ENCODE peak calls at places on chromosomes 1 and 21, in seven cellular contexts. P, U, K, X, S, V and B are unnamed samples.

GRCh38 chr1:16215882-16216753 is 3.7 kb upstream of the ARHGEF19 start:
- DNase-seq in K (peak), V (peak), U (peak), P (no peak), S (peak), X (peak), B (peak)

GRCh38 chr21:28590722-28591121 is 402.0 kb downstream of the LTN1 start:
- DNase-seq in V (no peak), U (no peak), S (no peak), P (no peak), K (no peak), X (no peak), B (no peak)

GRCh38 chr1:206728588-206728987 is 42.0 kb upstream of the IL19 start:
- DNase-seq in K (no peak), P (no peak), U (no peak), V (no peak), X (no peak), S (no peak), B (no peak)

GRCh38 chr1:181669209-181669608 is 185.9 kb downstream of the CACNA1E start:
- DNase-seq in P (no peak), S (no peak), V (no peak), X (no peak), K (no peak), U (peak), B (no peak)

GRCh38 chr1:81699234-81699633 is 101.5 kb upstream of the ADGRL2 start:
- DNase-seq in K (no peak), V (no peak), P (peak), U (peak), X (no peak), S (no peak), B (no peak)

GRCh38 chr1:156076609-156077429 is 5.4 kb downstream of the MEX3A start:
- DNase-seq in K (peak), U (peak), V (no peak), X (no peak), P (no peak), S (peak), B (peak)

GRCh38 chr1:19427087-19427781 is 58.1 kb downstream of the CAPZB start:
- DNase-seq in V (no peak), K (peak), S (no peak), U (peak), X (no peak), P (no peak), B (no peak)

GRCh38 chr1:44076093-44076492 is 42.5 kb upstream of the KLF17 start:
- DNase-seq in V (no peak), K (no peak), X (no peak), P (peak), U (peak), S (no peak), B (no peak)

GRCh38 chr1:222301653-222302052 is 246.3 kb downstream of the HHIPL2 start:
- DNase-seq in U (no peak), X (no peak), S (no peak), P (no peak), V (no peak), K (no peak), B (no peak)

GRCh38 chr1:182604128-182604834 is at the start of gene RGS16:
- DNase-seq in S (peak), K (peak), X (peak), V (peak), P (peak), U (peak), B (peak)

GRCh38 chr1:220511785-220512184 is 16.2 kb upstream of the MARK1 start:
- DNase-seq in X (no peak), U (no peak), S (no peak), V (no peak), P (no peak), K (no peak), B (no peak)

GRCh38 chr1:78516716-78517115 is 25.9 kb downstream of the PTGFR start:
- DNase-seq in U (no peak), K (no peak), P (no peak), V (no peak), X (no peak), S (no peak), B (no peak)

GRCh38 chr1:55252942-55253589 is 37.9 kb upstream of the USP24 start:
- DNase-seq in V (no peak), U (no peak), S (no peak), X (no peak), P (no peak), K (no peak), B (peak)

GRCh38 chr1:30879940-30880339 is 28.6 kb downstream of the SDC3 start:
- DNase-seq in P (no peak), V (no peak), X (no peak), S (no peak), K (no peak), U (no peak), B (no peak)

GRCh38 chr1:108852541-108852940 is 4.4 kb downstream of the AKNAD1 start:
- DNase-seq in K (no peak), S (no peak), U (no peak), P (no peak), X (no peak), V (no peak), B (no peak)

GRCh38 chr1:161506336-161507223 is 1.3 kb downstream of the FCGR2A start:
- DNase-seq in P (no peak), K (no peak), S (no peak), U (peak), V (peak), X (no peak), B (no peak)

GRCh38 chr1:93620169-93620840 is 61.3 kb downstream of the BCAR3 start:
- DNase-seq in P (no peak), K (no peak), V (no peak), S (no peak), X (no peak), U (peak), B (no peak)

GRCh38 chr21:39670741-39671140 is 58.0 kb downstream of the B3GALT5 start:
- DNase-seq in S (no peak), K (no peak), V (no peak), U (no peak), P (no peak), X (no peak), B (no peak)

GRCh38 chr1:115976062-115976899 is at the start of gene SLC22A15:
- DNase-seq in X (peak), P (no peak), K (peak), V (peak), S (no peak), U (peak), B (peak)

GRCh38 chr1:182127656-182128055 is 66.1 kb upstream of the ZNF648 start:
- DNase-seq in S (no peak), V (no peak), P (no peak), U (no peak), K (no peak), X (no peak), B (no peak)

GRCh38 chr1:155978325-155978972 is at the start of gene ARHGEF2:
- DNase-seq in P (no peak), S (peak), V (peak), K (peak), U (peak), X (peak), B (peak)

GRCh38 chr1:247435026-247435770 is 19.2 kb downstream of the NLRP3 start:
- DNase-seq in X (no peak), S (no peak), U (no peak), V (no peak), K (no peak), P (no peak), B (peak)

GRCh38 chr1:175978926-175979325 is 228.2 kb downstream of the COP1 start:
- DNase-seq in V (no peak), U (peak), K (no peak), X (no peak), S (no peak), P (no peak), B (no peak)

GRCh38 chr1:55474168-55474786 is 259.1 kb upstream of the USP24 start:
- DNase-seq in S (no peak), K (no peak), X (no peak), U (peak), P (no peak), V (no peak), B (no peak)

GRCh38 chr1:229661897-229662296 is 35.9 kb downstream of the URB2 start:
- DNase-seq in X (no peak), S (no peak), K (peak), V (no peak), P (no peak), U (no peak), B (no peak)

GRCh38 chr1:90964444-90965035 is 57.3 kb downstream of the ZNF644 start:
- DNase-seq in U (peak), X (no peak), P (no peak), S (no peak), K (no peak), V (no peak), B (no peak)

GRCh38 chr1:90973897-90974798 is 47.7 kb downstream of the ZNF644 start:
- DNase-seq in P (peak), S (no peak), X (no peak), K (no peak), U (peak), V (no peak), B (no peak)

GRCh38 chr1:90969241-90969640 is 52.6 kb downstream of the ZNF644 start:
- DNase-seq in V (no peak), X (no peak), K (no peak), P (no peak), S (no peak), U (no peak), B (no peak)

GRCh38 chr1:90970208-90970607 is 51.6 kb downstream of the ZNF644 start:
- DNase-seq in X (no peak), S (no peak), U (no peak), K (no peak), P (no peak), V (no peak), B (no peak)
- H3K4me3 ChIP-seq in X (no peak), S (no peak), U (no peak), K (no peak), P (no peak), V (no peak), B (no peak)

GRCh38 chr1:117118101-117118500 is 3.4 kb downstream of the TRIM45 start:
- DNase-seq in S (no peak), V (no peak), P (no peak), X (no peak), K (no peak), U (no peak), B (no peak)
- TF ChIP-seq CTCF in S (no peak), V (no peak), P (no peak), X (no peak), K (no peak), U (no peak), B (no peak)

DNA sequence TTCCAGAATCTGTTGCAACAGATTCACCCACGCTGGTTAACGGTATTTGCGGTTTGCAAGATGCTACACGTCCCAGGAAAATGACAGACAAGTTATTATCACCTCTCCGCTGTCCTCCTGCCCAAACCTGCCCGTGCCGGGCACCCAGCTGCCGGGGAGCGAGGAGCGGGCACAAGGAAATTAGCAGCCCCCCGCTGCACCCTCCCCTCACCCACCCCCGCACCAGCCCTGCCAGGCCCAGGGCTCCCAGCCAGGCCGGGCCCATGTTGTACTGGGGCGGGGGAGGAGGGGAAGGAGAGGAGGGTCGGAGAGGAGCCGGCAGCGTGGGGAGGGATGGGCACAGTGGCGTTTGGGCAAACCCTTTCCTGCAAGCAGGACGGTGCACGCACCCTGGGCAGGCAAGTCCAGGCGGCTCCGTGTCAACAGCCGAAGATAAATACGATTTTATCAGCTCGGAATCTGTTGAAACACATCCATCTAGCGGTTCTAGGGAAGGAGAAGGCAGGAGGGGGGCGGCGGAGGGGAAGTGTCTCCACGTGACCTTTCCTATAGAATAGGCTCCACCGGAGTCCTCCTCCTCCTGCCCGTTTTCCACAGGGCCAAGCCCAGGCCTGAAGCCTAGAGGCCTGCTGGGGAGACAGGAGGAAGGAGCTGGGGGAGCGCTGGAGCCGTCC is 35.1 kb upstream of the CCDC27 start:
- DNase-seq in P (no peak), S (no peak), X (no peak), V (no peak), U (no peak), K (no peak), B (no peak)
- H3K4me3 ChIP-seq in P (no peak), S (no peak), X (no peak), V (no peak), U (no peak), K (no peak), B (no peak)

GRCh38 chr1:183934284-183934683 is 103.2 kb downstream of the COLGALT2 start:
- DNase-seq in X (no peak), U (no peak), P (no peak), K (no peak), V (no peak), S (no peak), B (no peak)
- TF ChIP-seq CTCF in X (no peak), U (no peak), P (no peak), K (no peak), V (no peak), S (no peak), B (no peak)

GRCh38 chr1:4796161-4796998 is 142.0 kb downstream of the AJAP1 start:
- DNase-seq in X (no peak), S (no peak), P (no peak), K (no peak), V (no peak), U (no peak), B (peak)

GRCh38 chr1:4792565-4792964 is 138.2 kb downstream of the AJAP1 start:
- DNase-seq in X (no peak), K (no peak), V (no peak), S (no peak), U (no peak), P (no peak), B (no peak)

GRCh38 chr1:4796999-4797375 is 142.6 kb downstream of the AJAP1 start:
- DNase-seq in S (no peak), U (no peak), K (peak), V (no peak), P (no peak), X (no peak), B (peak)

GRCh38 chr1:4797429-4797828 is 143.0 kb downstream of the AJAP1 start:
- DNase-seq in K (no peak), U (no peak), P (no peak), S (no peak), X (no peak), V (no peak), B (no peak)

DNA sequence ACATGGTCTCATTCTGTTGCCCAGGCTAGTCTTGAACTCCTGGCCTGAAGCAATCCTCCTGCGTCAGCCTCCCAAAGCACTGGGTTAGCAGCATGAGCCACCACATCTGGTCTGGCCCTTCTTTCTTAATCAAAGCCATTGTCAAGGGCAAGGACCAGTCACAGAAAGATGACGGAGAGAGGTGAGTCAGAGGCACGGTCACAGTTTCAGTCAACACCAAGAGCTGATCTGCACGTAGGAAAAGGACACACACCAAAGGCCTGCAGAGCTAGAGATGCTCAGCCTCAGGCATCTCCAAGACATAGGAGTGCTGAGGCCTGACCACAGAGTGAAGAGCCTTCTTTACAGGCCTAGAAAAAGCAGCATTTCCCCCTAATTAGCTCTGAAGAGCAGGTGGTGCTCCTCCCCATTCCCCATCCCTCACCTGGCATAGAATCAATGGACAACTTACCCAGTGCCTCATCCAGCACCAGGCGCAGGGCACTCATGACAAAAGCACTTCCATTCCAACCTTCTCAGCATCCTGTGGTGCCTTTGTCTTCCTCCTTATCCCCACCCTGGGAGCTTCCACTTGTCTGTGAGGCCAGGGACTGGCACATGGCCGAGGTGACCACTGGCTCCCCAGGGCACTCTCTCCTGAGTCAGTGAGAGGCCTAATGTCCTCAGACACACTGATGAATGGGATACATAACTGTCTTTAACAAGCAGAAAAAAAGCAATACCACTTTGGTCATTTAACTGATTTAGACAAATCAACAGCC is 139.8 kb downstream of the AJAP1 start:
- DNase-seq in P (no peak), X (no peak), S (no peak), V (no peak), K (no peak), U (peak), B (no peak)
- H3K4me3 ChIP-seq in P (no peak), X (no peak), S (no peak), V (no peak), K (no peak), U (no peak), B (no peak)

GRCh38 chr21:44482581-44483287 is 27.4 kb downstream of the LRRC3 start:
- DNase-seq in V (no peak), U (no peak), K (no peak), P (no peak), S (no peak), X (no peak), B (no peak)

GRCh38 chr21:44477712-44478111 is 22.4 kb downstream of the LRRC3 start:
- DNase-seq in X (no peak), U (no peak), V (no peak), P (no peak), K (no peak), S (no peak), B (no peak)

GRCh38 chr21:44478124-44478800 is 23.0 kb downstream of the LRRC3 start:
- DNase-seq in S (no peak), X (no peak), V (no peak), P (no peak), K (no peak), U (no peak), B (no peak)

GRCh38 chr21:44478801-44479167 is 23.5 kb downstream of the LRRC3 start:
- DNase-seq in S (no peak), X (no peak), K (no peak), P (no peak), V (no peak), U (no peak), B (no peak)

GRCh38 chr21:44480200-44481065 is 25.1 kb downstream of the LRRC3 start:
- DNase-seq in U (no peak), V (no peak), S (no peak), X (no peak), K (no peak), P (no peak), B (no peak)
- TF ChIP-seq CTCF in U (no peak), V (no peak), S (no peak), X (no peak), K (no peak), P (no peak), B (no peak)

GRCh38 chr1:240611228-240611618 is 732 bp downstream of the GREM2 start:
- DNase-seq in P (no peak), K (no peak), U (no peak), S (no peak), V (no peak), X (no peak), B (no peak)
- H3K4me3 ChIP-seq in P (peak), K (peak), U (peak), S (peak), V (peak), X (peak), B (peak)